ENCODE peak calls at places on chromosomes 1 and 21, in four cellular contexts. Z is SK-N-SH, A is H1, R is K562. Y is an unnamed sample.

GRCh38 chr1:156958247-156958714 is 37.8 kb downstream of the LRRC71 start:
- DNase-seq in Z (no peak), A (no peak), R (peak; percentile 95), Y (no peak)

GRCh38 chr21:35611752-35612151 is 448.6 kb downstream of the SETD4 start:
- DNase-seq in Z (no peak), A (no peak), R (no peak), Y (no peak)

GRCh38 chr1:165886988-165887387 is 59.6 kb downstream of the UCK2 start:
- DNase-seq in Z (no peak), A (no peak), R (no peak), Y (no peak)

GRCh38 chr1:231091853-231092301 is 51.8 kb upstream of the FAM89A start:
- DNase-seq in Z (no peak), A (peak; percentile 83), R (peak; percentile 67), Y (peak; percentile 61)

GRCh38 chr1:214276786-214277185 is 4.2 kb upstream of the SMYD2 start:
- DNase-seq in Z (no peak), A (no peak), R (no peak), Y (no peak)

GRCh38 chr1:172144445-172145060 is 275.9 kb upstream of the C1orf105 start:
- DNase-seq in Z (peak; percentile 50), A (no peak), R (no peak), Y (no peak)

GRCh38 chr1:32759997-32760623 is 57.0 kb downstream of the YARS1 start:
- DNase-seq in Z (no peak), A (peak; percentile 93), R (peak; percentile 76), Y (peak; percentile 97)

GRCh38 chr1:14142397-14143095 is 442.6 kb downstream of the PRDM2 start:
- DNase-seq in Z (no peak), A (no peak), R (no peak), Y (no peak)

GRCh38 chr1:150577557-150578277 is 1.7 kb downstream of the MCL1 start:
- DNase-seq in Z (peak; percentile 22), A (no peak), R (peak; percentile 16), Y (no peak)

GRCh38 chr1:44672254-44672955 is 1.9 kb downstream of the TMEM53 start:
- DNase-seq in Z (no peak), A (no peak), R (no peak), Y (no peak)

GRCh38 chr1:154186177-154186576 is 5.7 kb downstream of the TPM3 start:
- DNase-seq in Z (peak; percentile 58), A (peak; percentile 73), R (peak; percentile 61), Y (no peak)

GRCh38 chr1:41479808-41480160 is 4.7 kb downstream of the EDN2 start:
- DNase-seq in Z (no peak), A (no peak), R (no peak), Y (no peak)

GRCh38 chr1:110873856-110874255 is 908 bp downstream of the CD53 start:
- DNase-seq in Z (no peak), A (no peak), R (no peak), Y (no peak)

GRCh38 chr1:147562819-147563218 is 21.5 kb downstream of the BCL9 start:
- DNase-seq in Z (no peak), A (no peak), R (no peak), Y (no peak)

GRCh38 chr1:231208980-231209379 is 32.0 kb upstream of the GNPAT start:
- DNase-seq in Z (no peak), A (no peak), R (no peak), Y (no peak)

GRCh38 chr21:14010729-14011128 is 200.0 kb downstream of the LIPI start:
- DNase-seq in Z (no peak), A (no peak), R (no peak), Y (no peak)

GRCh38 chr1:246271516-246271915 is 235.6 kb downstream of the SMYD3 start:
- DNase-seq in Z (no peak), A (no peak), R (no peak), Y (no peak)

GRCh38 chr21:17693801-17694200 is 81.1 kb upstream of the BTG3 start:
- DNase-seq in Z (no peak), A (no peak), R (no peak), Y (no peak)

GRCh38 chr1:60866884-60867648 is 215.3 kb upstream of the NFIA start:
- DNase-seq in Z (no peak), A (no peak), R (no peak), Y (no peak)

GRCh38 chr1:114289321-114289720 is 135.7 kb upstream of the SYT6 start:
- DNase-seq in Z (no peak), A (no peak), R (no peak), Y (no peak)

GRCh38 chr1:77796695-77797405 is 17.4 kb downstream of the MIGA1 start:
- DNase-seq in Z (no peak), A (no peak), R (no peak), Y (no peak)

GRCh38 chr1:101139130-101139529 is 97.7 kb upstream of the S1PR1 start:
- DNase-seq in Z (no peak), A (no peak), R (no peak), Y (no peak)

GRCh38 chr1:160779662-160780397 is 16.1 kb upstream of the LY9 start:
- DNase-seq in Z (peak; percentile 47), A (peak; percentile 85), R (peak; percentile 70), Y (peak; percentile 42)

GRCh38 chr1:169918927-169919326 is 25.2 kb upstream of the SCYL3 start:
- DNase-seq in Z (no peak), A (no peak), R (no peak), Y (no peak)

GRCh38 chr1:229420224-229420623 is 13.7 kb downstream of the ACTA1 start:
- DNase-seq in Z (no peak), A (no peak), R (no peak), Y (no peak)

GRCh38 chr1:52348704-52349301 is 17.2 kb downstream of the CC2D1B start:
- DNase-seq in Z (peak; percentile 81), A (peak; percentile 63), R (no peak), Y (peak; percentile 59)

GRCh38 chr1:16926491-16927195 is 4.9 kb downstream of the CROCC start:
- DNase-seq in Z (peak; percentile 71), A (peak; percentile 68), R (no peak), Y (no peak)

GRCh38 chr1:197725044-197725443 is 50.2 kb downstream of the DENND1B start:
- DNase-seq in Z (no peak), A (no peak), R (peak; percentile 16), Y (no peak)

GRCh38 chr1:193753038-193753756 is 566.8 kb upstream of the B3GALT2 start:
- DNase-seq in Z (no peak), A (no peak), R (no peak), Y (peak; percentile 30)

GRCh38 chr1:239367417-239367816 is 19.0 kb upstream of the CHRM3 start:
- DNase-seq in Z (no peak), A (no peak), R (no peak), Y (no peak)

GRCh38 chr1:62142550-62142949 is 52.1 kb upstream of the L1TD1 start:
- DNase-seq in Z (no peak), A (peak; percentile 61), R (no peak), Y (no peak)

GRCh38 chr1:8073116-8073855 is 47.2 kb upstream of the ERRFI1 start:
- DNase-seq in Z (no peak), A (no peak), R (no peak), Y (no peak)

GRCh38 chr1:48236716-48237470 is 14.4 kb downstream of the SLC5A9 start:
- DNase-seq in Z (peak; percentile 62), A (peak; percentile 52), R (peak; percentile 45), Y (peak; percentile 61)

DNA sequence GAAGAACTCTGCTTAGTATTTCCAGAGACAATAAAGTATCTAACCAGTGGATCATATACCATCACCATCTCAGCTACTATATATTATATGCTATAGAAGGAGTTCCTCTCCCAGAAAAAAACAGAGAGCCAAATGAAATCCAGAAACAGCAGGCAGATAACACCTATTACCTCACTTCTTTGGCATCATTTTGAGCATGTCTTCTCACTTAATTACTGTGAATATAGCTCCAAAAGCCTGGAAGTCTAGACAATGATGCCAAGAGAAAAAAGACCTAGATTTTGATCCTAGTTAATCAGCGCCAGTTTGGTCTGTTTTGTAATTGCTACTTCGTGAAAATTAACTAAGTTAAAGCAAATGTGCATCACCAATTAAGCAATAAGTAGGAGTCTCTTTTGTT is 131.3 kb downstream of the EIF4G3 start:
- DNase-seq in Z (peak; percentile 35), A (no peak), R (no peak), Y (no peak)
- TF ChIP-seq JUND in Z (no peak), A (no peak), R (no peak), Y (no peak)

DNA sequence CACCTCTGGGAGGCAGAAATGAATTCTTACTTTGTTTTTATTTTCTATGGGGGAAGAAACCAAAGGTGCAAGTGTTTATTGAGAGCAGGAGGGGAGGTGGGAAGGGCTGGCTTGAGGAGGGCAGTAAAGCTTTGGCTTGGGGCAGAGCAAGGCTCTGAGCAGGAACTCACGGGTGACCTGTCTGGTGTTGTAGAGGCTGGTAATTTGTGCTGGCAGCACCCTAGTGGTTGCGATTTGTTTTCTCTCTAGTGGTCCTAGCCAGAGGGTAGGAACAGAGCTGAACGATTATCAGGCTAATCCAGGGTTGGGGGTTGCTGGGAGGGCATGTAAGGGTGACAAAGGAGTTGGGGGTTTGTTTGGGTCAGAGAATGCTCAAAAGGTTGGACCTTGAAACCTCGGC is 16.6 kb downstream of the TMCC2 start:
- DNase-seq in Z (no peak), A (no peak), R (no peak), Y (no peak)
- TF ChIP-seq JUND in Z (no peak), A (no peak), R (no peak), Y (no peak)

GRCh38 chr1:240533154-240533780 is 78.7 kb downstream of the GREM2 start:
- DNase-seq in Z (no peak), A (no peak), R (no peak), Y (no peak)

GRCh38 chr1:240539700-240540414 is 72.1 kb downstream of the GREM2 start:
- DNase-seq in Z (no peak), A (no peak), R (no peak), Y (no peak)

GRCh38 chr1:240539031-240539430 is 72.9 kb downstream of the GREM2 start:
- DNase-seq in Z (no peak), A (no peak), R (no peak), Y (no peak)
- TF ChIP-seq JUND in Z (no peak), A (no peak), R (no peak), Y (no peak)

DNA sequence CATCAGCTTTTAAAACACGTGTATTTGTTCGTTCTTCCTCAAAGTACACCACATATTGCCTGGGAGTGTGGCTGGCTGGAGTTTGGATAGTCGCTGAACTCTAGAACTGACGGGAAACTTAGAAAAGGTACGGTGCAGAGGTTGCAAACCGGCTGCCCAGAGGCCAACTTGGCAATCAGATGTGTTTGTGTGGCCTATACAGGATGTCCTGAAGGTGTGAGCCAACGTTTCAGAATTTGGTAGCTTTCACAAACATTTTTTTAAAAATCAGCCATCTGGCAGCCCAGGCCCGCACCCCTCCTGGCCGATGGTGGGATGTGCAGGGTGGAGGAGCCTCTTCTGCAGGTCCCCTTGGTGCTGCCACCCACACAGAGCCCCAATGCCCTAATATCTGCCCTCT is 73.6 kb upstream of the SLC25A33 start:
- DNase-seq in Z (no peak), A (no peak), R (no peak), Y (no peak)
- TF ChIP-seq JUND in Z (no peak), A (no peak), R (no peak), Y (no peak)